ENCODE peak calls at places on chromosomes 7 and 10, in eight cellular contexts. C, H, W, X, R, Q, E and V are unnamed samples.

GRCh38 chr10:22369433-22370072 is 24.3 kb downstream of the SPAG6 start:
- DNase-seq in C (no peak), H (no peak), W (no peak), X (peak; percentile 34), R (no peak), Q (no peak), E (no peak), V (no peak)

GRCh38 chr10:95845411-95845810 is 62.4 kb upstream of the CC2D2B start:
- DNase-seq in C (no peak), H (no peak), W (no peak), X (no peak), R (no peak), Q (no peak), E (no peak), V (no peak)

GRCh38 chr10:95730233-95730632 is 25.7 kb upstream of the ENTPD1 start:
- DNase-seq in C (no peak), H (no peak), W (no peak), X (no peak), R (no peak), Q (no peak), E (no peak), V (no peak)

GRCh38 chr7:134896073-134896472 is 90.2 kb upstream of the AGBL3 start:
- DNase-seq in C (no peak), H (no peak), W (no peak), X (no peak), R (no peak), Q (no peak), E (no peak), V (no peak)

GRCh38 chr7:22660732-22661131 is 66.3 kb upstream of the IL6 start:
- DNase-seq in C (no peak), H (no peak), W (no peak), X (peak; percentile 27), R (no peak), Q (no peak), E (no peak), V (no peak)

GRCh38 chr7:147279516-147279915 is 1162.9 kb downstream of the CNTNAP2 start:
- DNase-seq in C (no peak), H (no peak), W (no peak), X (no peak), R (no peak), Q (no peak), E (no peak), V (no peak)

GRCh38 chr7:111076205-111076604 is 14.7 kb upstream of the LRRN3 start:
- DNase-seq in C (no peak), H (no peak), W (no peak), X (no peak), R (no peak), Q (no peak), E (peak; percentile 86), V (peak; percentile 86)

GRCh38 chr7:128166603-128167315 is 74.3 kb upstream of the LEP start:
- DNase-seq in C (peak; percentile 37), H (no peak), W (no peak), X (no peak), R (no peak), Q (peak; percentile 3), E (peak; percentile 3), V (no peak)

GRCh38 chr10:72375173-72375572 is 20.5 kb upstream of the DNAJB12 start:
- DNase-seq in C (no peak), H (no peak), W (no peak), X (no peak), R (no peak), Q (peak; percentile 23), E (no peak), V (no peak)

GRCh38 chr10:87585565-87586514 is 73.8 kb upstream of the PAPSS2 start:
- DNase-seq in C (no peak), H (peak; percentile 10), W (no peak), X (peak; percentile 87), R (no peak), Q (peak; percentile 76), E (peak; percentile 23), V (peak; percentile 40)

GRCh38 chr10:95217476-95217875 is 23.4 kb downstream of the ACSM6 start:
- DNase-seq in C (no peak), H (no peak), W (no peak), X (no peak), R (no peak), Q (no peak), E (peak; percentile 45), V (no peak)

GRCh38 chr7:34939175-34939574 is 98.1 kb downstream of the DPY19L1 start:
- DNase-seq in C (no peak), H (no peak), W (no peak), X (peak; percentile 92), R (no peak), Q (peak; percentile 76), E (peak; percentile 78), V (no peak)

GRCh38 chr10:131199646-131200045 is 111.9 kb downstream of the TCERG1L start:
- DNase-seq in C (no peak), H (no peak), W (no peak), X (no peak), R (no peak), Q (no peak), E (no peak), V (no peak)

GRCh38 chr7:73799282-73800141 is 29.4 kb upstream of the CLDN3 start:
- DNase-seq in C (no peak), H (no peak), W (no peak), X (peak; percentile 24), R (no peak), Q (no peak), E (no peak), V (no peak)

GRCh38 chr10:128373831-128374230 is 247.6 kb upstream of the MKI67 start:
- DNase-seq in C (no peak), H (no peak), W (no peak), X (no peak), R (no peak), Q (no peak), E (no peak), V (no peak)

GRCh38 chr10:95834375-95834774 is 73.4 kb upstream of the CC2D2B start:
- DNase-seq in C (no peak), H (no peak), W (no peak), X (no peak), R (no peak), Q (no peak), E (no peak), V (no peak)

GRCh38 chr7:72540106-72540611 is 128.0 kb upstream of the CALN1 start:
- DNase-seq in C (no peak), H (no peak), W (no peak), X (no peak), R (no peak), Q (no peak), E (no peak), V (no peak)

GRCh38 chr10:86657396-86658011 is 3.2 kb downstream of the OPN4 start:
- DNase-seq in C (no peak), H (no peak), W (peak; percentile 18), X (no peak), R (peak; percentile 43), Q (no peak), E (no peak), V (no peak)

GRCh38 chr7:132145063-132145462 is 431.2 kb downstream of the PLXNA4 start:
- DNase-seq in C (no peak), H (no peak), W (no peak), X (no peak), R (no peak), Q (no peak), E (no peak), V (no peak)

GRCh38 chr10:69714572-69714971 is 84.5 kb downstream of the FAM241B start:
- DNase-seq in C (no peak), H (no peak), W (no peak), X (no peak), R (no peak), Q (no peak), E (no peak), V (no peak)

GRCh38 chr7:23802720-23803397 is 92.8 kb downstream of the STK31 start:
- DNase-seq in C (no peak), H (no peak), W (no peak), X (no peak), R (no peak), Q (no peak), E (no peak), V (no peak)
- H3K4me3 ChIP-seq in C (no peak overlapping the region), H (no peak overlapping the region), W (no peak overlapping the region), X (no peak overlapping the region), R (no peak overlapping the region), Q (no peak overlapping the region), E (no peak overlapping the region), V (no peak overlapping the region)

GRCh38 chr10:103666109-103666508 is 172.6 kb downstream of the NEURL1 start:
- DNase-seq in C (no peak), H (no peak), W (no peak), X (peak; percentile 54), R (no peak), Q (peak; percentile 58), E (no peak), V (no peak)
- TF ChIP-seq CTCF in C (no peak), H (no peak), W (peak; percentile 21), X (peak; percentile 35), R (no peak), Q (peak; percentile 73), E (peak; percentile 60), V (peak; percentile 62)

DNA sequence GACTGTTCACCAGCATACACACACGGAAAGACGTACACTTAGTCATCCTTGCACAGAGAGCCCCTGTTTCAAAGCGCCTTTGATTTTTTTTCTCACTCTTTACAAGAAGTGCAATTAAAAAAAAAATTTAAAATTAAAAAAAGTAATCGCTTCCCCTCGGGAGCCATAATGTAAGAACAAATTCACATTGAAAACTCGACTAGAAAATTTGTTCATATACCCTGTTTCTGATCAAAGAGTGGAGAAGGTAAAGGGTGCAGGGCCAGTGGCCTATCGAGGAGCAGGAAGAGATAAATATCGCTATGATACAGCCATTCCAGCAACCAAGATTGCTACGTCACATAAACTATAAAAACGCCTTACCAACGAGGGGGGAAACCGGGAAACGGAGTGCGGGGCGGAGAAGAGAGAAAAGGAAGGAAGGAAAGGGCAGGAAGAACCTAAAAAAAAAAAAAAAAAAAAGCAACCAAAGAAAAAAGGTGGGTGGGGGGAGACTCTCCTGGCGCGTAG is 5.0 kb upstream of the HOXA2 start:
- DNase-seq in C (no peak), H (no peak), W (no peak), X (no peak), R (no peak), Q (no peak), E (peak; percentile 74), V (no peak)
- H3K4me3 ChIP-seq in C (no peak overlapping the region), H (no peak overlapping the region), W (no peak overlapping the region), X (no peak overlapping the region), R (peak overlapping the region; percentile 23), Q (no peak overlapping the region), E (peak overlapping the region; percentile 34), V (peak overlapping the region; percentile 32)

DNA sequence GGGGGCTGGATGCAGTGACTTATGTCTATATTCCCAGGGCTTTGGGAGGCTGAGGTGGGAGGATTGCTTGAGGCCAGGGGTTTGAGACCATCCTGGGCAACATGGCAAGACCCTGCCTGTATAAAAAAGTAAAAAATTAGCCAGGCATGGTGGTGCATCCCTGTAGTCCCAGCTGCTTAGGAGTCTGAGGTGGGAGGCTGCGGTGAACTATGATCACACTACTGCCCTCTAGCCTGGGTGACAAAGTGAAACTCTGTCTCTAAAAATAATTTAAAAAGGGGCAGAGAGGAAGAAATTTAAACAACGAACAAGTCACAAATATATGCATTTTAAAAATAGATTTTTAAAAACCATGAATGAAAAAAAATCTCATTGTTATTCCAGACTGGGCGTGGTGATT is 46.2 kb upstream of the FEZF1 start:
- DNase-seq in C (no peak), H (no peak), W (no peak), X (no peak), R (no peak), Q (no peak), E (no peak), V (no peak)
- TF ChIP-seq CTCF in C (no peak), H (no peak), W (no peak), X (no peak), R (no peak), Q (no peak), E (no peak), V (no peak)

GRCh38 chr10:70889291-70889690 is 926 bp upstream of the PCBD1 start:
- DNase-seq in C (no peak), H (no peak), W (no peak), X (no peak), R (no peak), Q (no peak), E (no peak), V (no peak)
- H3K4me3 ChIP-seq in C (no peak overlapping the region), H (no peak overlapping the region), W (no peak overlapping the region), X (no peak overlapping the region), R (no peak overlapping the region), Q (no peak overlapping the region), E (no peak overlapping the region), V (no peak overlapping the region)